ENCODE peak calls at places on chromosome 16, in four cellular contexts. J, K, I and V are unnamed samples.

GRCh38 chr16:9134739-9135138 is 43.3 kb downstream of the HAPSTR1 start:
- DNase-seq in J (peak), K (peak), I (no peak), V (peak)

GRCh38 chr16:27579086-27579980 is 29.4 kb downstream of the KATNIP start:
- DNase-seq in J (no peak), K (no peak), I (no peak), V (peak)

GRCh38 chr16:19884611-19885455 is at the start of gene GPRC5B:
- DNase-seq in J (peak), K (peak), I (no peak), V (peak)

GRCh38 chr16:47018223-47018891 is 44.9 kb upstream of the DNAJA2 start:
- DNase-seq in J (peak), K (peak), I (peak), V (peak)

GRCh38 chr16:67025151-67025550 is 3.8 kb upstream of the CBFB start:
- DNase-seq in J (no peak), K (no peak), I (no peak), V (no peak)

GRCh38 chr16:71847096-71847495 is 1.3 kb downstream of the ATXN1L start:
- DNase-seq in J (no peak), K (no peak), I (no peak), V (no peak)

GRCh38 chr16:74909665-74910064 is 75.3 kb downstream of the WDR59 start:
- DNase-seq in J (no peak), K (no peak), I (no peak), V (no peak)

GRCh38 chr16:25413962-25414361 is 156.3 kb upstream of the ZKSCAN2 start:
- DNase-seq in J (peak), K (no peak), I (no peak), V (no peak)

GRCh38 chr16:2205104-2205966 is at the start of gene MLST8:
- DNase-seq in J (peak), K (peak), I (peak), V (peak)

GRCh38 chr16:30628628-30629342 is 18.6 kb upstream of the ZNF689 start:
- DNase-seq in J (peak), K (peak), I (peak), V (peak)

GRCh38 chr16:82023206-82023605 is 11.8 kb upstream of the HSD17B2 start:
- DNase-seq in J (no peak), K (no peak), I (no peak), V (no peak)

GRCh38 chr16:89018605-89019158 is 41.7 kb upstream of the CBFA2T3 start:
- DNase-seq in J (no peak), K (no peak), I (no peak), V (no peak)

GRCh38 chr16:87584975-87585374 is 17.3 kb upstream of the JPH3 start:
- DNase-seq in J (no peak), K (no peak), I (no peak), V (no peak)

GRCh38 chr16:67676939-67677338 is 10.3 kb downstream of the C16orf86 start:
- DNase-seq in J (no peak), K (no peak), I (no peak), V (no peak)

GRCh38 chr16:89822188-89823086 is 5.8 kb upstream of the SPIRE2 start:
- DNase-seq in J (no peak), K (peak), I (no peak), V (no peak)

GRCh38 chr16:11452746-11453344 is 107.6 kb downstream of the RMI2 start:
- DNase-seq in J (peak), K (no peak), I (no peak), V (no peak)

GRCh38 chr16:24508614-24509013 is 30.8 kb upstream of the RBBP6 start:
- DNase-seq in J (no peak), K (no peak), I (no peak), V (peak)

GRCh38 chr16:9124908-9125584 is 33.6 kb downstream of the HAPSTR1 start:
- DNase-seq in J (no peak), K (no peak), I (peak), V (no peak)

GRCh38 chr16:48511716-48512115 is 98.3 kb downstream of the N4BP1 start:
- DNase-seq in J (no peak), K (no peak), I (no peak), V (peak)

GRCh38 chr16:19008770-19009169 is 25.0 kb downstream of the TMC7 start:
- DNase-seq in J (no peak), K (no peak), I (no peak), V (no peak)

GRCh38 chr16:29831490-29831889 is 11.2 kb downstream of the MVP start:
- DNase-seq in J (no peak), K (no peak), I (no peak), V (no peak)

GRCh38 chr16:30777591-30778297 is 9.3 kb downstream of the ZNF629 start:
- DNase-seq in J (no peak), K (peak), I (no peak), V (no peak)

GRCh38 chr16:66599726-66600125 is 4.8 kb upstream of the CMTM3 start:
- DNase-seq in J (no peak), K (no peak), I (no peak), V (no peak)

GRCh38 chr16:2987854-2988253 is 7.6 kb upstream of the PKMYT1 start:
- DNase-seq in J (no peak), K (no peak), I (no peak), V (no peak)

GRCh38 chr16:17474572-17474971 is 3.8 kb upstream of the XYLT1 start:
- DNase-seq in J (no peak), K (no peak), I (no peak), V (no peak)

GRCh38 chr16:180921-181667 is 835 bp downstream of the HBQ1 start:
- DNase-seq in J (peak), K (peak), I (peak), V (peak)

GRCh38 chr16:46974352-46974751 is 878 bp upstream of the DNAJA2 start:
- DNase-seq in J (no peak), K (no peak), I (no peak), V (peak)

GRCh38 chr16:50721549-50722409 is 20.1 kb upstream of the CYLD start:
- DNase-seq in J (peak), K (no peak), I (no peak), V (peak)

GRCh38 chr16:50717109-50717893 is 23.9 kb downstream of the NOD2 start:
- DNase-seq in J (no peak), K (no peak), I (no peak), V (no peak)

GRCh38 chr16:50718761-50719400 is 23.0 kb upstream of the CYLD start:
- DNase-seq in J (peak), K (no peak), I (no peak), V (no peak)

GRCh38 chr16:50718061-50718760 is 23.7 kb upstream of the CYLD start:
- DNase-seq in J (no peak), K (no peak), I (no peak), V (no peak)

GRCh38 chr16:50719401-50720337 is 22.2 kb upstream of the CYLD start:
- DNase-seq in J (no peak), K (no peak), I (no peak), V (peak)
- TF ChIP-seq CTCF in J (peak), K (no peak), I (no peak), V (no peak)

GRCh38 chr16:14641877-14642276 is 9.1 kb downstream of the BFAR start:
- DNase-seq in J (no peak), K (no peak), I (no peak), V (no peak)
- H3K27ac ChIP-seq in J (no peak), K (no peak), I (no peak), V (no peak)

GRCh38 chr16:4402439-4403132 is 13.8 kb downstream of the CORO7 start:
- DNase-seq in J (peak), K (peak), I (peak), V (peak)
- TF ChIP-seq CTCF in J (peak), K (peak), I (peak), V (peak)

GRCh38 chr16:15897834-15898254 is 9.4 kb upstream of the CEP20 start:
- DNase-seq in J (peak), K (no peak), I (no peak), V (no peak)

GRCh38 chr16:15897386-15897785 is 9.0 kb upstream of the CEP20 start:
- DNase-seq in J (no peak), K (no peak), I (no peak), V (no peak)

GRCh38 chr16:15900357-15900756 is 12.0 kb upstream of the CEP20 start:
- DNase-seq in J (no peak), K (no peak), I (no peak), V (no peak)

GRCh38 chr16:15899538-15900100 is 11.2 kb upstream of the CEP20 start:
- DNase-seq in J (peak), K (peak), I (peak), V (peak)

GRCh38 chr16:15898654-15899053 is 10.3 kb upstream of the CEP20 start:
- DNase-seq in J (no peak), K (no peak), I (no peak), V (no peak)
- H3K27ac ChIP-seq in J (no peak), K (no peak), I (no peak), V (peak)

DNA sequence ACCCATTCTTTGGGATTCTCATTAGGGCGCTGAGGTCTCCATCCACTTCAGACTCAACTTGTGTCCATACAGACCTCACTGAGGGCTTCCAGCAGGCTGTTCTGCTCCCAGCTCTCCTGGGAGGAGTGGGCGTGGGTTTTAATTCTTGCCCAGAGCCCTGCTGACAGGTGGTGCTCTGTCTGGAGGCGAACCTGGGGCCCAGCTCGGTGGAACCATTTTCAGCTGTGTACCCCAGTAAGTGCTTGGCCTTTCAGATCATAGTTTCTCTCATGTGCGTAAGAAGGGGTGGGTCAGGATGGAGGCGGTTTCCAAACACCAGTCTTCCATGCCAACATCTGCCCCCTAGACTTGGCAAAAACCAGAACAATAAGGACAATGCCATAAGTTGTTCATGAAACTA is 21.4 kb upstream of the NKD1 start:
- DNase-seq in J (no peak), K (no peak), I (no peak), V (no peak)
- TF ChIP-seq CTCF in J (no peak), K (no peak), I (no peak), V (no peak)

DNA sequence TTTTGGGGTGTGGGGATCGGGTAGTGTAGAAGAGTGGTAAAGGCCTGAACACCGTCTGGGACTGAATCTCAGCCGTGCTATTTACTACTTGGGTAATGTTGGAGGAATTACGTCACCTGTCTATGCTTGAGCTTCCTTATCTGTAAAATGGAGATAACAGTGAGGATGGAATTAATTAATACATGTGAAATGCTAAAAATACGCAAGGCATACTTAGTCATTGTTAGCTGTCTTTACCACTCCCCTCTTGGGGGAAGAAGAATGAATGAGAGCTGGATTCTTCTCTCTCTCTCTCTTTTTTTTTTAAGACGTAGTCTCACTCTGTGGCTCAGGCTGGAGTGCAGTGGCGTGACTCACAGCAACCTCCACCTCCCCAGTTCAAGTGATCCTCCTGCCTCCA is 41.1 kb upstream of the TANGO6 start:
- DNase-seq in J (peak), K (no peak), I (no peak), V (peak)
- H3K27ac ChIP-seq in J (peak), K (no peak), I (no peak), V (no peak)

DNA sequence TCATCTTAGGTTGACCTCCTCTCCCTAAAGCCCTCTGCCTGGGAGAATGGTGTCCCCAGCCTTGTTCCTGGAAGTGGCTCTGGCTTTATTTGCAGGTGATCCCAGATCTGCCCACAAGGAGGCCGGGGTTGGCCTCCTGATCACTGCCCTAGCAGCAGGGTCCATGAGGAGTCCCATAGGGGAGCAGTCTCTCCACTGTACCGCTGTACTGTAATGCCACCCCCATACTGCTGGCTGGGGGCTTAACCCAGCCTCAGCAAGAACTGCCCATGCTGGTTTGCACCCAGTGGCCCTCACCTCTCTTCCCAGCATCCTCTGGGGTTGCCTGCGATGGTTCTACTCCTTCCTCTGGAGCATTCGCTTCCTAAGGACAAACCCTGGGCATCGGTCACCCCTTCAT is 39.1 kb downstream of the PSME3IP1 start:
- DNase-seq in J (peak), K (no peak), I (no peak), V (peak)
- TF ChIP-seq CTCF in J (peak), K (no peak), I (no peak), V (no peak)